ENCODE peak calls at places on chromosomes 5 and 9, in five cellular contexts. F is DND-41, H is body of pancreas, M is adipocyte, O is esophagus squamous epithelium. A is an unnamed sample.
A peak's percentile ranks its signal among the peaks of the same experiment; 100 is the strongest.

GRCh38 chr5:62284946-62285891 is 20.8 kb upstream of the KIF2A start:
- DNase-seq in F (no peak), H (no peak), M (no peak), O (no peak), A (no peak)

GRCh38 chr9:83707518-83707767 is 315 bp downstream of the UBQLN1 start:
- DNase-seq in F (no peak), H (no peak), M (peak; percentile 87), O (peak; percentile 26), A (no peak)

GRCh38 chr9:104091028-104091590 is 3.0 kb upstream of the SMC2 start:
- DNase-seq in F (no peak), H (no peak), M (no peak), O (no peak), A (no peak)

GRCh38 chr5:148912146-148912545 is 85.7 kb downstream of the ADRB2 start:
- DNase-seq in F (no peak), H (no peak), M (peak; percentile 30), O (no peak), A (no peak)

GRCh38 chr9:79371301-79371700 is 200.5 kb upstream of the TLE4 start:
- DNase-seq in F (no peak), H (no peak), M (no peak), O (no peak), A (no peak)

GRCh38 chr9:117462926-117463325 is 48.1 kb upstream of the ASTN2 start:
- DNase-seq in F (no peak), H (no peak), M (no peak), O (no peak), A (no peak)

GRCh38 chr5:23631283-23632045 is 124.1 kb downstream of the PRDM9 start:
- DNase-seq in F (no peak), H (no peak), M (no peak), O (no peak), A (no peak)

GRCh38 chr9:93009337-93010015 is 49.0 kb upstream of the SUSD3 start:
- DNase-seq in F (no peak), H (no peak), M (no peak), O (no peak), A (no peak)

GRCh38 chr9:9469271-9469670 is 1143.5 kb downstream of the PTPRD start:
- DNase-seq in F (no peak), H (no peak), M (no peak), O (no peak), A (no peak)

GRCh38 chr9:103991698-103992097 is 102.4 kb upstream of the SMC2 start:
- DNase-seq in F (no peak), H (no peak), M (peak; percentile 9), O (no peak), A (no peak)

GRCh38 chr9:134056483-134057310 is 11.1 kb downstream of the BRD3 start:
- DNase-seq in F (no peak), H (peak; percentile 48), M (no peak), O (no peak), A (no peak)
- H3K4me1 ChIP-seq in F (no peaks in the 10 kb centered on the region), H (peaks cover 73% of the 10 kb centered on the region), M (peaks cover 31% of the 10 kb centered on the region), O (peaks cover 76% of the 10 kb centered on the region), A (peaks cover 22% of the 10 kb centered on the region)

DNA sequence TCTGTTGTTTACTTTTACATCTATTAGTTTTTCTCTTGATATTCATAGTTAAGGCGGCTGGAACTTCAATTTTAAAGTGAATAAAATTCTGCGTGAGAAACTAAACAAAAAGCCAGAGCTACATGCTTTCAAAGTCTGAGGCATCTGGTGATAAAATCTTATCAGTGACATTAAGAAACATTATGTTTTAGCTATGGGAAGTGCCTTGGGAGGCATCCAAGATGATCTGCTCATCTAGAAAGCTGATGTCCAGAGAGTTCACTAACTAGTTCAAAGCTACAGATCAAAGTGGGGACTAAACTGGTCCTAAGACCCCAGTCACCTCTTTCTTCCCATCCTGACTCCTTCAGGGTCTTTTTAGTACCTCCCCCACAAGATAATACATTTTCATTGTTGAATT is 37.2 kb downstream of the MRPS27 start:
- DNase-seq in F (no peak), H (no peak), M (peak; percentile 62), O (no peak), A (no peak)
- H3K4me1 ChIP-seq in F (no peaks in the 10 kb centered on the region), H (peaks cover 29% of the 10 kb centered on the region), M (peaks cover 35% of the 10 kb centered on the region), O (peaks cover 33% of the 10 kb centered on the region), A (peaks cover 38% of the 10 kb centered on the region)

GRCh38 chr5:6724321-6724929 is 11.2 kb downstream of the TENT4A start:
- DNase-seq in F (no peak), H (no peak), M (no peak), O (no peak), A (no peak)

GRCh38 chr5:6725448-6725847 is 12.2 kb downstream of the TENT4A start:
- DNase-seq in F (no peak), H (no peak), M (no peak), O (no peak), A (no peak)

GRCh38 chr5:6722015-6722414 is 8.8 kb downstream of the TENT4A start:
- DNase-seq in F (no peak), H (no peak), M (peak; percentile 52), O (no peak), A (no peak)

GRCh38 chr5:6723122-6723885 is 10.1 kb downstream of the TENT4A start:
- DNase-seq in F (no peak), H (no peak), M (no peak), O (no peak), A (no peak)

DNA sequence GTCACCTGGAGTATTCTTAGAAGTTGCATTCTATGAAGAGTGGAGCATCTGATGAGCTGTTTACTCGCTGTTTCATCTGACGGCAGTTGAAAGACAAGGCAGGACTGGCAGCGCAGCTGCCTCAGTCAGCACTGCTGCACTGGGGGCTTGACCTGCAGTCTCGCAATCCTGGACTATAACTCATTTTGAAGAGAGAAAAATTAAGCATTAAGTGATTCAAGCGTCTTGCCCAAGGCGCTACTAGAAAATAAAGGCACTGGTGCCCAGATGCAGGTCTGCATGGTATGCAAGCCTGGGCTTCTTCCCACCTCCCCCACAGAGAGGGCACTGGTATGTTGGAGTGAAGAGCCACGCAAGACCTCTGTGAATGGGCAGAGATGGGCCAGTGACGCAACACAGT is 10.7 kb downstream of the TENT4A start:
- DNase-seq in F (no peak), H (no peak), M (no peak), O (no peak), A (no peak)
- H3K4me1 ChIP-seq in F (peaks cover 78% of the 10 kb centered on the region), H (peaks cover 40% of the 10 kb centered on the region), M (peaks cover 49% of the 10 kb centered on the region), O (peaks cover 84% of the 10 kb centered on the region), A (peaks cover 85% of the 10 kb centered on the region)

DNA sequence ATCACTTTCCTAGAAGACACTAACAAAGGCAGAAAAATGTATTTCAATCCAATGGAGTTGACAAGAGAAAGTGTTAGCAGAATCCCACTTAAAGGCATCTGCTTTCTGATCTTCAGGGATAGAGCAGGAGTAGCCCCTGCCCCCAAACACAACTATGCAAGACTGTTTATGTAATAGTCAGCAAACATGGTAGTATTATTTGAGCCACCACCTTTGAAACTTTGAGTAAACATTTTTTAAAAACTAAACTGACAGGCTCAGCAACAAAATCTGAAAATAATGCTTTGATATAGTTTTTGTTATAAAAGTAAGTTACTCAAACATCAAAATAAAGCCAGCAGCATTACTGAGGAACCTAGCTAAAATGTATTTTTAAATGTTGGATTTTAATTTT is 4.8 kb downstream of the ELL2 start:
- DNase-seq in F (no peak), H (no peak), M (no peak), O (no peak), A (no peak)
- H3K4me1 ChIP-seq in F (no peaks in the 10 kb centered on the region), H (peaks cover 57% of the 10 kb centered on the region), M (peaks cover 53% of the 10 kb centered on the region), O (peaks cover 76% of the 10 kb centered on the region), A (peaks cover 6% of the 10 kb centered on the region)

DNA sequence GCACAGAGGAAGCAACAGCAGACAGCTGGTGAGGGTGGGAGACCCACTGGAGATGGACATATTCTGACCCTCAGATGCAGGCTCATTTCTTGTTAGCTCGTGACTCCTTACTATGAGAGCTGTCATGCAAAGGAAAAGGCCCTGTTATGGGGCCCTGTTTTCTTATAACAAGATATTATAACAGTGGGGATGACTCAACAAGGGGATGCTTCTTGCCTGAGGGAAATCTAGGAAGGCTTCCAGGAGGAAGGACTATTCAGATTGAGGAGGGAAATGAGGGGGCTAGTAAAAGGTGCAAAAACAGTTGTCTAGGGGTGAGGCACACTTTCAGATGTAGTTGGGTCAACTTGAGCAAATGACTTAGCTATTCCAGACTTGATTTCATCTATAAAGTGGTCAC is 83.0 kb downstream of the DAB2IP start:
- DNase-seq in F (no peak), H (no peak), M (peak; percentile 31), O (no peak), A (no peak)
- H3K4me1 ChIP-seq in F (peaks cover 20% of the 10 kb centered on the region), H (peaks cover 56% of the 10 kb centered on the region), M (peaks cover 23% of the 10 kb centered on the region), O (peaks cover 96% of the 10 kb centered on the region), A (peaks cover 6% of the 10 kb centered on the region)

GRCh38 chr5:68243251-68243650 is 27.7 kb downstream of the PIK3R1 start:
- DNase-seq in F (no peak), H (no peak), M (no peak), O (no peak), A (no peak)

GRCh38 chr5:68240771-68241170 is 25.2 kb downstream of the PIK3R1 start:
- DNase-seq in F (no peak), H (no peak), M (no peak), O (no peak), A (no peak)

GRCh38 chr5:68240196-68240595 is 24.6 kb downstream of the PIK3R1 start:
- DNase-seq in F (no peak), H (no peak), M (peak; percentile 56), O (no peak), A (peak; percentile 55)

GRCh38 chr5:68243681-68244080 is 28.1 kb downstream of the PIK3R1 start:
- DNase-seq in F (no peak), H (no peak), M (no peak), O (no peak), A (no peak)

GRCh38 chr5:68242743-68243142 is 27.2 kb downstream of the PIK3R1 start:
- DNase-seq in F (no peak), H (no peak), M (peak; percentile 67), O (no peak), A (no peak)
- H3K4me1 ChIP-seq in F (peaks cover 65% of the 10 kb centered on the region), H (peaks cover 16% of the 10 kb centered on the region), M (peaks cover 80% of the 10 kb centered on the region), O (peaks cover 99% of the 10 kb centered on the region), A (peaks cover 43% of the 10 kb centered on the region)